ENCODE peak calls at places on chromosome 4, in ten cellular contexts. E is PC-3, H is IMR-90, A is H1, W is esophagus squamous epithelium, D is PC-9, Q is mucosa of descending colon, T is HCT116, R is cardiac muscle cell, P is sigmoid colon. I is an unnamed sample.

GRCh38 chr4:189385579-189385978 is 555.1 kb upstream of the FRG1 start:
- DNase-seq in E (no peak), A (no peak), T (no peak), H (no peak), R (no peak), D (no peak), Q (no peak), P (no peak), W (no peak), I (no peak)

GRCh38 chr4:31356839-31357238 is 636.7 kb downstream of the PCDH7 start:
- DNase-seq in Q (no peak), D (no peak), E (no peak), A (no peak), T (no peak), P (no peak), H (no peak), R (no peak), W (no peak), I (no peak)

GRCh38 chr4:41120297-41121217 is 93.8 kb downstream of the APBB2 start:
- DNase-seq in T (no peak), A (no peak), Q (no peak), R (no peak), P (peak; percentile 92), E (no peak), W (no peak), H (peak; percentile 59), D (no peak), I (peak; percentile 32)

GRCh38 chr4:26192921-26193894 is 127.6 kb upstream of the RBPJ start:
- DNase-seq in A (no peak), H (no peak), T (no peak), Q (no peak), P (no peak), D (no peak), E (no peak), R (no peak), W (no peak), I (no peak)

GRCh38 chr4:168174308-168174707 is 82.0 kb downstream of the ANXA10 start:
- DNase-seq in P (no peak), D (no peak), Q (no peak), W (no peak), R (no peak), A (no peak), H (no peak), E (no peak), T (no peak), I (no peak)

GRCh38 chr4:72430050-72430449 is 139.0 kb downstream of the ADAMTS3 start:
- DNase-seq in Q (peak; percentile 14), E (peak; percentile 58), D (no peak), W (no peak), A (no peak), R (no peak), H (no peak), P (no peak), T (no peak), I (no peak)

GRCh38 chr4:126888968-126889367 is 743.8 kb upstream of the INTU start:
- DNase-seq in P (no peak), H (peak; percentile 77), D (no peak), W (no peak), T (no peak), E (peak; percentile 20), Q (no peak), R (no peak), A (no peak), I (no peak)

GRCh38 chr4:84914686-84915395 is 51.6 kb downstream of the WDFY3 start:
- DNase-seq in A (no peak), R (no peak), P (no peak), Q (no peak), E (no peak), T (no peak), W (no peak), D (peak; percentile 49), H (no peak), I (no peak)

GRCh38 chr4:107035711-107036601 is at the start of gene DKK2:
- DNase-seq in W (no peak), P (peak; percentile 74), E (no peak), D (no peak), Q (peak; percentile 17), H (peak; percentile 28), A (peak; percentile 66), T (no peak), R (peak; percentile 45), I (no peak)

GRCh38 chr4:170853422-170854021 is 763.8 kb upstream of the AADAT start:
- DNase-seq in P (no peak), A (peak; percentile 69), T (peak; percentile 48), R (peak; percentile 78), E (peak; percentile 59), D (no peak), Q (peak; percentile 63), H (no peak), W (no peak), I (peak; percentile 19)

GRCh38 chr4:83109480-83110221 is 4.9 kb downstream of the PLAC8 start:
- DNase-seq in A (peak; percentile 80), T (no peak), W (no peak), Q (peak; percentile 73), D (no peak), R (peak; percentile 72), H (peak; percentile 3), P (peak; percentile 68), E (peak; percentile 33), I (peak; percentile 77)

GRCh38 chr4:110621328-110621812 is 1.5 kb downstream of the PITX2 start:
- DNase-seq in Q (peak; percentile 44), H (no peak), P (no peak), T (no peak), R (no peak), A (no peak), D (no peak), W (no peak), E (no peak), I (no peak)

GRCh38 chr4:82629238-82630000 is 67.6 kb upstream of the TMEM150C start:
- DNase-seq in H (peak; percentile 61), D (no peak), P (no peak), W (no peak), A (no peak), E (no peak), T (no peak), Q (no peak), R (no peak), I (no peak)

GRCh38 chr4:24932831-24933230 is 20.0 kb upstream of the CCDC149 start:
- DNase-seq in P (no peak), R (no peak), T (no peak), E (no peak), A (no peak), W (no peak), D (no peak), Q (no peak), H (peak; percentile 38), I (no peak)

GRCh38 chr4:62909238-62909637 is 1500.0 kb downstream of the TECRL start:
- DNase-seq in W (no peak), D (no peak), E (no peak), Q (no peak), T (no peak), A (no peak), H (no peak), P (no peak), R (no peak), I (no peak)
- TF ChIP-seq CTCF in W (no peak), D (no peak), E (no peak), Q (no peak), T (no peak), A (no peak), H (no peak), P (no peak), R (no peak), I (no peak)

DNA sequence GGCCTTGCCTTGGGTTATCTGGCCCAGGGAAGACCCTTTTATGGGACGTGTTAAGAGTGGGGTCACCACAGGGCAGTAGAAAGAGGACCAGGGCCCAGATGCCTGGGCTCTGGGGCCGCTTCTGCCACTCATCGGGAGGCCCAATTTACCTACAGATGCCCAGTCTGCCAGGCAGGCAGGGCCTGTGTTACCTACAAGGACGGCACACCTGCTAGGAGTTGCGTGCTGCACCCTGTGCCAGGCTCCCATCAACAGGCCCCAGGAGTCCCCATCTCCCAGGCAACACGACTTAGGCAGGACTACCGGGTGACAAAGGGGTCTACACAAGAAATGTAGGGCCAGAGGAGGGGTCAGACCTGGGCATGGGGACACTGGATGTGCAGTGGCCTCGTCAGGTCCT is 34.6 kb downstream of the WDR1 start:
- DNase-seq in D (no peak), P (peak; percentile 47), T (no peak), Q (no peak), H (no peak), R (no peak), E (no peak), W (no peak), A (no peak), I (no peak)
- H3K36me3 ChIP-seq in D (no peaks in the 10 kb centered on the region), P (peaks cover 61% of the 10 kb centered on the region), T (peaks cover 54% of the 10 kb centered on the region), Q (peaks cover 39% of the 10 kb centered on the region), H (peaks cover 96% of the 10 kb centered on the region), R (peaks cover 87% of the 10 kb centered on the region), E (peaks cover 20% of the 10 kb centered on the region), W (peaks cover 81% of the 10 kb centered on the region), A (peaks cover 95% of the 10 kb centered on the region), I (peaks cover 99% of the 10 kb centered on the region)

DNA sequence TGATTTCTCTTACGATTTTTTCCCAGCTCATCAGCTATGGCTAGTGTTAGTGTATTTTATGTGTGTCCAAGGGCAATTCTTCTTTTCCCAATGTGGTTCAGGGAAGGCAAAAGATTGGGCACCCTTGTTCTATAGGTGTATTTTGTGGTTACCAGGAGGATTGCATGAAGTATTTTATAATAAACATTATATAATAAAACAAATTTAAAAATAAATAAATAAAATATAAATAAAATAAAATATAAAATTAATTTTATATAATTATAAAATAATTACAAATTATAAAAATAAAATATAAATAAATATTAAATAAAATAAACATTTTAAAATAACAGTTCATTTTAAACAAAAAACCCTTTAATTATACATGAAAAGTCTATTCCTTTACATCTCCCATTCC is 35.6 kb upstream of the UGT2B10 start:
- DNase-seq in W (no peak), D (no peak), A (no peak), Q (no peak), P (no peak), T (no peak), R (no peak), H (no peak), E (no peak), I (no peak)
- TF ChIP-seq CTCF in W (no peak), D (no peak), A (no peak), Q (no peak), P (no peak), T (no peak), R (no peak), H (no peak), E (no peak), I (no peak)

GRCh38 chr4:138234254-138234653 is 7.9 kb downstream of the SLC7A11 start:
- DNase-seq in E (no peak), R (no peak), H (no peak), P (no peak), W (no peak), D (no peak), Q (no peak), A (no peak), T (no peak), I (no peak)

GRCh38 chr4:138233313-138233712 is 8.8 kb downstream of the SLC7A11 start:
- DNase-seq in R (no peak), Q (no peak), W (no peak), D (no peak), P (no peak), T (no peak), E (no peak), H (no peak), A (no peak), I (no peak)

GRCh38 chr4:138236035-138236434 is 6.1 kb downstream of the SLC7A11 start:
- DNase-seq in W (no peak), P (no peak), H (peak; percentile 60), Q (no peak), A (no peak), R (no peak), E (no peak), T (no peak), D (no peak), I (no peak)

GRCh38 chr4:138232364-138232763 is 9.8 kb downstream of the SLC7A11 start:
- DNase-seq in H (no peak), P (no peak), E (no peak), R (no peak), T (no peak), A (no peak), Q (no peak), D (no peak), W (no peak), I (no peak)

GRCh38 chr4:138235419-138235952 is 6.7 kb downstream of the SLC7A11 start:
- DNase-seq in R (no peak), A (no peak), T (peak; percentile 15), E (peak; percentile 86), D (peak; percentile 95), P (no peak), H (peak; percentile 97), Q (no peak), W (no peak), I (no peak)
- H3K36me3 ChIP-seq in R (no peaks in the 10 kb centered on the region), A (no peaks in the 10 kb centered on the region), T (no peaks in the 10 kb centered on the region), E (peaks cover 7% of the 10 kb centered on the region), D (peaks cover 72% of the 10 kb centered on the region), P (no peaks in the 10 kb centered on the region), H (peaks cover 9% of the 10 kb centered on the region), Q (no peaks in the 10 kb centered on the region), W (no peaks in the 10 kb centered on the region), I (no peaks in the 10 kb centered on the region)